ENCODE peak calls at places on chromosomes 11 and 22, in eight cellular contexts. F, Q, L, D, I, C, S and O are unnamed samples.

GRCh38 chr22:45072322-45072903 is 62.6 kb upstream of the PHF21B start:
- DNase-seq in S (peak; percentile 89), L (no peak), I (peak; percentile 88), C (peak; percentile 58), Q (no peak), D (no peak), F (peak; percentile 90), O (peak; percentile 26)

GRCh38 chr11:41836426-41836825 is 377.0 kb upstream of the LRRC4C start:
- DNase-seq in C (no peak), D (no peak), Q (peak; percentile 3), L (no peak), F (peak; percentile 3), S (no peak), I (no peak), O (no peak)

GRCh38 chr22:46574993-46575914 is 37.8 kb upstream of the CELSR1 start:
- DNase-seq in L (no peak), Q (no peak), F (peak; percentile 14), C (no peak), I (peak; percentile 33), S (peak; percentile 76), D (peak; percentile 64), O (no peak)

GRCh38 chr11:9315078-9315688 is 790 bp upstream of the TMEM41B start:
- DNase-seq in L (no peak), C (peak; percentile 21), I (no peak), S (no peak), F (peak; percentile 82), Q (no peak), D (peak; percentile 6), O (peak; percentile 32)

GRCh38 chr11:125166347-125166841 is 1.8 kb downstream of the PKNOX2 start:
- DNase-seq in C (no peak), L (no peak), D (peak; percentile 45), F (no peak), Q (no peak), S (peak; percentile 77), I (no peak), O (no peak)

GRCh38 chr11:57399221-57399620 is 8.8 kb upstream of the PRG2 start:
- DNase-seq in F (peak; percentile 69), Q (no peak), L (no peak), D (no peak), C (no peak), I (peak; percentile 55), S (no peak), O (no peak)

GRCh38 chr22:30245985-30246901 is at the start of gene LIF:
- DNase-seq in I (peak; percentile 76), D (no peak), L (no peak), Q (no peak), F (no peak), S (peak; percentile 89), C (no peak), O (no peak)

GRCh38 chr11:69870772-69871171 is 51.6 kb upstream of the FGF3 start:
- DNase-seq in I (no peak), D (no peak), C (no peak), L (no peak), Q (no peak), S (no peak), F (no peak), O (no peak)

GRCh38 chr11:60942207-60942606 is 9.8 kb downstream of the SLC15A3 start:
- DNase-seq in F (no peak), Q (no peak), S (peak; percentile 5), C (no peak), L (no peak), I (no peak), D (no peak), O (no peak)